ENCODE peak calls at places on chromosomes 16 and 17, in four cellular contexts. S is gastrocnemius medialis, D is ovary, T is transverse colon. O is an unnamed sample.

GRCh38 chr16:69393898-69394849 is 8.4 kb upstream of the TERF2 start:
- DNase-seq in T (no peak), D (no peak), S (no peak), O (no peak)

GRCh38 chr16:85415196-85415988 is 197.7 kb upstream of the GSE1 start:
- DNase-seq in T (peak; percentile 9), S (no peak), D (peak; percentile 21), O (no peak)

GRCh38 chr16:69535123-69536050 is 30.4 kb upstream of the NFAT5 start:
- DNase-seq in D (no peak), T (no peak), S (no peak), O (no peak)

GRCh38 chr16:17237350-17237944 is 233.3 kb downstream of the XYLT1 start:
- DNase-seq in D (no peak), T (no peak), S (no peak), O (no peak)

GRCh38 chr17:29956225-29956624 is 14.8 kb downstream of the EFCAB5 start:
- DNase-seq in S (no peak), D (no peak), T (no peak), O (no peak)

GRCh38 chr17:57406981-57407286 is 150.6 kb downstream of the MSI2 start:
- DNase-seq in T (no peak), S (no peak), D (no peak), O (no peak)

GRCh38 chr17:60398227-60398959 is 6.5 kb upstream of the USP32 start:
- DNase-seq in D (no peak), S (no peak), T (no peak), O (no peak)

GRCh38 chr17:18988546-18989173 is 15.9 kb downstream of the FAM83G start:
- DNase-seq in D (no peak), T (peak; percentile 86), S (no peak), O (peak; percentile 61)

GRCh38 chr16:56203052-56203451 is 11.8 kb downstream of the GNAO1 start:
- DNase-seq in S (no peak), D (no peak), T (peak; percentile 23), O (peak; percentile 25)

GRCh38 chr17:28514571-28515002 is 8.4 kb downstream of the FOXN1 start:
- DNase-seq in T (peak; percentile 83), S (no peak), D (no peak), O (no peak)

GRCh38 chr16:74275031-74275636 is 21.5 kb upstream of the PSMD7 start:
- DNase-seq in S (no peak), D (no peak), T (no peak), O (no peak)

GRCh38 chr16:17304124-17304813 is 166.5 kb downstream of the XYLT1 start:
- DNase-seq in D (no peak), T (peak; percentile 35), S (no peak), O (peak; percentile 72)

GRCh38 chr16:4481526-4481925 is 5.3 kb downstream of the HMOX2 start:
- DNase-seq in T (no peak), S (no peak), D (no peak), O (no peak)

GRCh38 chr16:29315916-29316517 is 90.5 kb downstream of the NPIPB11 start:
- DNase-seq in S (no peak), D (no peak), T (no peak), O (peak; percentile 22)
- TF ChIP-seq CTCF in S (peak; percentile 36), D (no peak), T (peak; percentile 21), O (peak; percentile 25)

DNA sequence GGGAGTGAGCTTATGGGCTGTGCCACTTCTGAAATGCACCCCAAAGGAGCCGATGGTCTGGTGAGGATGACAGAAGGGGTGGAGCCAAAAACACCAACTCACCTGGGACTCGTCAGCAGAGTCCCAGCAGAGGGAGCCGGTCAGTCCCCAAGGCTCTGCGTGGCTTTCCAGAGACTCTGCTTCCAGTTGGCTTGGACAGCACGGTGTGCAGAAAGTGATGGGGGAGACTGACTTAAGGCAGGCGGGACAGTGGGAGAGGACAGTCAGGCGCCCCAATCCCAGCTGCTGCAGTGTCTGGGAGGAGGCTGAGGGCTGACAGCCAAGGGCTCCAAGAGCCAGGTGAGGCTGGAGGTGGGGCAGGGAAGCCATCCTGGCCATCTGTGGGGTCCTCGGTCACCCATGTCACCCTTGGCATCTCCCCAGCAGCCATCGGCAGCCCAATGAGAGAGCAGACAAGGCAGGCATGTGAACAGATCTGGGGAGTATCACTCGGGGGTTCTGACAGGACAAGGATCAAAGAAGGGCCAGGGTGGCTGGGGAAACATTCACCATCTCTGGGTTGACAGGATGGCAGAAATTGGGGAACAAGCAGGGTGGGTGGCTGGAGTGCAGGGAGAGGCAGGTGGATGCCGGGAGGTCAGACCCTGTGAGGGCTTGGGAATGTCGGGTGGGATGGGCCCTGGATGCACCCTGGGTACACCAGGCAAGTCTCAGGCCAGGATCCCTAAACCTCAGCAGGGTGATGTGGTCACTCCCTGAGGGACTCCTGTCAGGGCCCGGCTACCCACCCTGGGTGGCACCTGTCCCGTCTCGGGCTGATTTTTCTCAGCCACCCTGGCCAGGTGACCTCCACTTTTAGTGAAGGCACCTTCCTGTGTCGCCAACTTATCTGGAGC is 8.9 kb upstream of the KRTAP17-1 start:
- DNase-seq in D (no peak), S (no peak), T (peak; percentile 27), O (peak; percentile 82)
- TF ChIP-seq CTCF in D (no peak), S (no peak), T (no peak), O (peak; percentile 71)

DNA sequence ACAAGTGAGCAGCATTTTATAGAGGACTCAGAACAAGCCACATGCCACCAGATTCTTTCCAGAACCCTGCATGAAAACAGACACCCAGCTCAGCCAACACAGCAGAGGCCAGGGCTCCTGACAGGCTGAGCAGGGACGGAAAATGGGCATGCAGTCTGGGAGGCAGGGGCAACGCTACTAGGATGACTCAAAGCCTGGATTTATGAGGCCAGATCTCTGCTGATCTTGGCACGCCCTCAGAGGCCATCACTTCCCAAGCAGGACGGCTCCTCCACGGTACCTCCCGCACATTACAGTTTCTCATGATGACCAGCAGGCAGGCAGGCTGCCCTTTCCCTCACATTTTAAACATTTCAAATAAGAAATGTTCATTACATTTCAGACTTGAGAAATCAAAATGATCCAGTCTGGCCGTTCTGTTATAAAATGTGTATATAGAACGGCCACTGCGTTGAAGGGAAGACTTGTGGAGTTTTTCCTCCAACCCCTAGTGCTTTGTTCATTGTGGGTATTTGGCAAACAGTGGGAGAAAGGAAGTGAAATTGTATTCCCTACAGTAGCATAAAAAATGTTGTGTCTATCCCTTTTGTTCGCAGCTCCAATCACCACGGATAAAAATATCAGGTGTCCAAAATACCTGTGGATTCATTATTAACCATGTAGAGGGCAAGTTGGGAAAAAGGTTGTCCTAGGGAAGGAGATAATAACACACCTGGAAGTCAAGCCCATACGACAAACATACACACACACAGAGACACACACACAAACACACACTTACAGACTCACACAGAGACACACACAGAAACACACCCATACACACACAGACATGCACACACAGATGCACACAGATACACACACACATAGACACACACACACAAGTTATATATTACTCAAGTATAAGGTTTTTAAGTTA is 64.8 kb upstream of the ADAMTS18 start:
- DNase-seq in S (no peak), T (peak; percentile 8), D (peak; percentile 39), O (no peak)
- TF ChIP-seq CTCF in S (no peak), T (no peak), D (no peak), O (no peak)

DNA sequence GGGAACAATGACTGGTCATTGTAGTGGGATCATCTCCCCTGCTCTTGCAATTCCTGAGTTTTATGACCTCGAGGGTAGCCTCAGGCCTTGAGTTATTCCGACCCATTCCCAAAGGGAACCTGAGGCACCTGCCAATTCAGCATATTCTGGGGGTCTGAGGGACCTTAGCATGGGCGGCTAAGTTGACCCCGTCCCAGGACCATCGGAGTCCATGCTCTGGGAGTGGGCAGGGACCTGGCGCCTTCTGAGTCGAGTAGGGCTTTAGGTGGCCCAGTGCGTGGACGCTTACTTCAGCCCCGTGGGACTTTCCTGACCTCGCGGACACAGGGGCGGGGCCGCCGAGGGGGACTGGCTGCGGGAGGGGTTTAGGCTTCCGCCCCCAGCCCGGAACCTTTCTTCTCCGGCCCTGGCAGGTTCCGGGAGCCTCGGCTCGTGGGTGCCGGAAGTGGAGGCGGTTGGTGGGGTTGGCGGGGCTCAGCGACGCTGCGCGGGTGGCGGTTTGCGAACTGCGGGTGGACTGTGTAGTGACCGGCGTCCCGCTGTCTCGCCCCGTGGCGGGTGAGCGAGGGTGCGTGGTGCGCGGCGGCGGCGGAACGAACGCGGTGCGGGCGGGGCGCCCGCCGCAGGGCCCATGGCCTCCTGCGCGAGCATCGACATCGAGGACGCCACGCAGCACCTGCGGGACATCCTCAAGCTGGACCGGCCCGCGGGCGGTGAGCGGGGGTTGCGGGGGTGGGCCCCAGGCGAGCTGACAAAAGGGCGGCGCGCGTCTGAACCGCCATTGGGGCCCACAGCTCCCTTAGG is at the start of gene EDC4:
- DNase-seq in D (peak; percentile 87), S (peak; percentile 68), T (peak; percentile 88), O (peak; percentile 94)
- TF ChIP-seq CTCF in D (no peak), S (no peak), T (no peak), O (no peak)

GRCh38 chr17:71830916-71831315 is 289.9 kb upstream of the SOX9 start:
- DNase-seq in S (no peak), D (no peak), T (no peak), O (no peak)
- TF ChIP-seq CTCF in S (no peak), D (no peak), T (no peak), O (no peak)

GRCh38 chr17:38326996-38327792 is 16.6 kb downstream of the GPR179 start:
- DNase-seq in T (no peak), S (no peak), D (no peak), O (no peak)

GRCh38 chr17:38329284-38329683 is 14.5 kb downstream of the GPR179 start:
- DNase-seq in D (no peak), T (no peak), S (no peak), O (no peak)

GRCh38 chr17:38329808-38330730 is 13.7 kb downstream of the GPR179 start:
- DNase-seq in S (no peak), T (no peak), D (no peak), O (no peak)

GRCh38 chr17:38328620-38329019 is 15.1 kb downstream of the GPR179 start:
- DNase-seq in D (no peak), S (no peak), T (no peak), O (no peak)

GRCh38 chr17:38327936-38328335 is 15.8 kb downstream of the GPR179 start:
- DNase-seq in T (no peak), D (no peak), S (no peak), O (no peak)
- TF ChIP-seq CTCF in T (no peak), D (no peak), S (no peak), O (no peak)

O was measured in Calu3.